ENCODE peak calls at places on chromosomes 13 and 19, in ten cellular contexts. S is sciatic nerve; I is upper lobe of right lung; H is left lung; D is dorsolateral prefrontal cortex; N is frontal cortex; X is stimulated activated CD4-positive, alpha-beta T cell treated with anti-CD3 and anti-CD28 coated beads, Interleukin-2, amount 100 ng/mL, for 48 hours; C is dermis blood vessel endothelial cell; A is astrocyte of the cerebellum; R is T-cell. Y is an unnamed sample.

GRCh38 chr13:104011505-104012270 is 945.5 kb upstream of the SLC10A2 start:
- DNase-seq in H (no peak), D (no peak), R (no peak), A (peak; percentile 33), C (no peak), I (no peak), X (no peak), S (no peak), N (no peak), Y (no peak)

GRCh38 chr13:48727252-48728011 is 73.7 kb downstream of the CYSLTR2 start:
- DNase-seq in X (no peak), S (no peak), A (no peak), H (no peak), I (no peak), R (no peak), N (no peak), C (no peak), D (no peak), Y (no peak)

GRCh38 chr19:49347835-49348234 is 12.6 kb downstream of the CD37 start:
- DNase-seq in A (peak; percentile 41), C (peak; percentile 49), R (no peak), H (no peak), I (no peak), X (no peak), N (no peak), S (no peak), D (no peak), Y (no peak)

GRCh38 chr13:109707044-109707794 is 79.2 kb downstream of the IRS2 start:
- DNase-seq in R (no peak), A (no peak), H (no peak), C (no peak), X (no peak), N (no peak), D (no peak), S (no peak), I (no peak), Y (no peak)

GRCh38 chr19:19343762-19344161 is 23.1 kb downstream of the MAU2 start:
- DNase-seq in N (no peak), R (no peak), H (no peak), X (no peak), D (no peak), S (no peak), I (no peak), C (no peak), A (no peak), Y (no peak)

GRCh38 chr13:80755925-80756324 is 415.0 kb upstream of the SPRY2 start:
- DNase-seq in C (no peak), R (no peak), N (no peak), I (no peak), D (no peak), A (no peak), X (no peak), H (no peak), S (no peak), Y (no peak)

GRCh38 chr13:101152184-101152583 is 264.1 kb downstream of the NALCN start:
- DNase-seq in R (no peak), D (no peak), N (no peak), A (no peak), S (no peak), C (no peak), X (no peak), H (no peak), I (no peak), Y (no peak)

GRCh38 chr13:39737047-39737446 is 81.6 kb downstream of the COG6 start:
- DNase-seq in C (no peak), S (no peak), I (no peak), A (no peak), X (no peak), N (no peak), D (no peak), R (no peak), H (peak; percentile 5), Y (no peak)

GRCh38 chr19:13100031-13100588 is 2.5 kb downstream of the LYL1 start:
- DNase-seq in A (no peak), N (no peak), D (no peak), X (no peak), H (no peak), I (no peak), S (peak; percentile 59), R (no peak), C (peak; percentile 44), Y (no peak)

GRCh38 chr13:70568571-70568970 is 460.3 kb upstream of the KLHL1 start:
- DNase-seq in S (no peak), D (no peak), X (no peak), H (no peak), N (peak; percentile 6), A (peak; percentile 49), R (no peak), C (peak; percentile 45), I (no peak), Y (no peak)

GRCh38 chr13:73958657-73959397 is 175.4 kb downstream of the KLF12 start:
- DNase-seq in A (no peak), H (no peak), I (no peak), C (no peak), S (no peak), X (no peak), R (no peak), D (no peak), N (no peak), Y (no peak)

GRCh38 chr13:114101325-114101821 is 31.1 kb downstream of the RASA3 start:
- DNase-seq in D (peak; percentile 42), A (no peak), S (peak; percentile 62), X (no peak), H (peak; percentile 71), R (no peak), I (peak; percentile 62), N (no peak), C (no peak), Y (peak; percentile 60)

GRCh38 chr13:39913928-39914327 is 258.5 kb downstream of the COG6 start:
- DNase-seq in R (no peak), I (no peak), C (peak; percentile 44), N (no peak), S (no peak), A (no peak), D (no peak), X (no peak), H (no peak), Y (no peak)

GRCh38 chr13:40776681-40777165 is 5.7 kb upstream of the MRPS31 start:
- DNase-seq in C (peak; percentile 39), D (no peak), R (peak; percentile 74), H (peak; percentile 80), N (no peak), S (no peak), I (no peak), A (no peak), X (peak; percentile 48), Y (peak; percentile 84)

GRCh38 chr19:44905437-44906160 is at the start of gene APOE:
- DNase-seq in N (no peak), S (no peak), C (no peak), R (no peak), D (no peak), A (no peak), I (no peak), H (no peak), X (no peak), Y (no peak)

GRCh38 chr13:38394777-38395504 is 45.3 kb downstream of the UFM1 start:
- DNase-seq in H (no peak), D (no peak), A (no peak), I (no peak), R (no peak), N (no peak), C (no peak), S (no peak), X (no peak), Y (no peak)

GRCh38 chr13:31008400-31009115 is 76.1 kb downstream of the TEX26 start:
- DNase-seq in N (no peak), X (no peak), S (no peak), R (no peak), C (no peak), D (no peak), I (no peak), A (no peak), H (no peak), Y (no peak)

GRCh38 chr13:27338816-27339215 is 68.2 kb downstream of the RASL11A start:
- DNase-seq in A (no peak), I (no peak), H (no peak), X (no peak), C (no peak), R (no peak), S (no peak), N (no peak), D (no peak), Y (no peak)

GRCh38 chr13:66926851-66927524 is 303.1 kb downstream of the PCDH9 start:
- DNase-seq in S (no peak), I (no peak), R (no peak), X (no peak), H (no peak), C (no peak), A (no peak), N (no peak), D (no peak), Y (no peak)

Y was measured in cardiac septum.